ENCODE peak calls at places on chromosomes 11 and 22, in eight cellular contexts. F is RWPE1, Z is esophagus squamous epithelium, P is natural killer cell, V is gastrocnemius medialis, B is mammary epithelial cell, S is transverse colon, Y is heart right ventricle. G is an unnamed sample.

GRCh38 chr22:22720201-22720723 is 75.8 kb downstream of the GGTLC2 start:
- DNase-seq in F (no peak), Z (no peak), P (peak; percentile 48), V (no peak), B (no peak), S (peak; percentile 35), Y (no peak), G (no peak)

GRCh38 chr11:68798221-68798813 is 43.4 kb downstream of the CPT1A start:
- DNase-seq in F (no peak), Z (no peak), P (peak; percentile 35), V (no peak), B (no peak), S (peak; percentile 34), Y (no peak), G (no peak)

GRCh38 chr11:121650520-121651266 is 197.9 kb upstream of the SORL1-AS1 start:
- DNase-seq in F (no peak), Z (no peak), P (no peak), V (no peak), B (no peak), S (no peak), Y (no peak), G (no peak)

GRCh38 chr22:47206819-47207218 is 444.4 kb downstream of the TBC1D22A start:
- DNase-seq in F (no peak), Z (no peak), P (peak; percentile 2), V (no peak), B (no peak), S (no peak), Y (no peak), G (no peak)

GRCh38 chr11:14980854-14981253 is 8.7 kb upstream of the CALCA start:
- DNase-seq in F (no peak), Z (no peak), P (no peak), V (peak; percentile 47), B (peak; percentile 28), S (no peak), Y (no peak), G (no peak)

GRCh38 chr11:57476883-57477506 is 16.7 kb downstream of the RTN4RL2 start:
- DNase-seq in F (peak; percentile 63), Z (no peak), P (peak; percentile 24), V (peak; percentile 43), B (peak; percentile 28), S (peak; percentile 59), Y (peak; percentile 36), G (no peak)

GRCh38 chr11:120096326-120096725 is 41.6 kb downstream of the TRIM29 start:
- DNase-seq in F (no peak), Z (no peak), P (no peak), V (no peak), B (no peak), S (no peak), Y (no peak), G (no peak)

GRCh38 chr11:59666969-59667368 is 1.9 kb downstream of the PATL1 start:
- DNase-seq in F (no peak), Z (no peak), P (no peak), V (no peak), B (no peak), S (no peak), Y (no peak), G (no peak)

GRCh38 chr11:62508336-62509058 is 38.1 kb downstream of the AHNAK start:
- DNase-seq in F (no peak), Z (no peak), P (no peak), V (peak; percentile 86), B (peak; percentile 32), S (peak; percentile 84), Y (peak; percentile 80), G (peak; percentile 77)

GRCh38 chr11:77191429-77191822 is 63.4 kb downstream of the MYO7A start:
- DNase-seq in F (no peak), Z (no peak), P (no peak), V (no peak), B (peak; percentile 31), S (no peak), Y (no peak), G (no peak)

GRCh38 chr11:96155627-96156378 is 187.2 kb downstream of the MAML2 start:
- DNase-seq in F (peak; percentile 73), Z (no peak), P (no peak), V (peak; percentile 69), B (peak; percentile 93), S (peak; percentile 61), Y (peak; percentile 91), G (no peak)

GRCh38 chr11:93031386-93031785 is 61.9 kb downstream of the MTNR1B start:
- DNase-seq in F (peak; percentile 27), Z (no peak), P (no peak), V (no peak), B (peak; percentile 97), S (no peak), Y (no peak), G (no peak)

GRCh38 chr11:75625970-75626691 is 42.7 kb downstream of the MAP6 start:
- DNase-seq in F (peak; percentile 66), Z (no peak), P (no peak), V (no peak), B (peak; percentile 57), S (no peak), Y (no peak), G (no peak)

GRCh38 chr22:46748948-46749681 is 11.1 kb upstream of the CERK start:
- DNase-seq in F (no peak), Z (no peak), P (peak; percentile 36), V (no peak), B (no peak), S (no peak), Y (no peak), G (no peak)

GRCh38 chr22:30210235-30210831 is 36.2 kb downstream of the LIF start:
- DNase-seq in F (peak; percentile 77), Z (no peak), P (no peak), V (no peak), B (peak; percentile 98), S (no peak), Y (no peak), G (no peak)

GRCh38 chr11:110858556-110858921 is 146.3 kb upstream of the ARHGAP20 start:
- DNase-seq in F (no peak), Z (no peak), P (no peak), V (peak; percentile 70), B (no peak), S (peak; percentile 30), Y (peak; percentile 68), G (no peak)

GRCh38 chr11:40679276-40679675 is 780.2 kb downstream of the LRRC4C start:
- DNase-seq in F (no peak), Z (no peak), P (no peak), V (no peak), B (no peak), S (no peak), Y (no peak), G (no peak)

GRCh38 chr11:15114501-15115475 is at the start of gene INSC:
- DNase-seq in F (no peak), Z (no peak), P (no peak), V (no peak), B (no peak), S (no peak), Y (no peak), G (no peak)

GRCh38 chr11:133040289-133040893 is 491.9 kb downstream of the OPCML start:
- DNase-seq in F (no peak), Z (no peak), P (no peak), V (no peak), B (peak; percentile 40), S (no peak), Y (no peak), G (no peak)

DNA sequence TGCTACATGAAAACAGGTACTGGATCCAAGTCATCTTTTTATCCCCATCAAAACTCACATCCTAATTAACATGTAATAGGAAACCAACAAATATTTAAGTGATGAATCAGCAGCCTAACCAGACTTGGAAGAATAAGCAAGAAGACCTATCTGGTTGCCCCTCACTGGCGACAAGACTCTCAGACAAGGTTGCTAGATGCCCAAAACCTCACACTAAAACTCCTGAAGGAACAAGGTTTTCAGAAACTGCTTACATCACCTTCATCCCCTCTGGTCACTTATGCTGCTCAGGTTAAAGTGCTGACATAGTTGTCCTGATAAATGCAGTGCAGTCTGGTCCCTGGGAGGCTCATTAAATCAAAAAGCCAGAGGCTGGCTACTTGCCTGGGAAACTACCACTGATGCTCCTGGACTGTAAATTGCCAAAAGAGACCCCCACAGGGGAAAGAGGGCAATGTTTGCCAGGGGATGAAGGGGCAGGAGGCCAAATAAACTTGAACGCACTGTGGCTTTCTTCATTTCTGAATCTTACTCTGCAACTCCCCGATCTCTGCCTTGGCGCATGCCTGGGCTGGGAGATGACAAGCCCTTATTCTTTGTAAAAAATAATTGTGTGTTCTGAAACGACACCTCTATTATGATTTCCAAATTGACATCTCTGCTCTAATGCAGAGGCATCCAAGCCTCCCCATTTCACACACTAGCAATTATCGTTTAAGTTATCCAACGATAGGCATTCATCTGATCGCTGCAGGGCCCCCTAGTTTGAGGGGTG is 72.7 kb downstream of the AMBRA1 start:
- DNase-seq in F (peak; percentile 60), Z (no peak), P (no peak), V (no peak), B (peak; percentile 64), S (no peak), Y (no peak), G (no peak)
- TF ChIP-seq CTCF in F (no peak), Z (no peak), P (no peak), V (no peak), B (no peak), S (no peak), Y (no peak), G (no peak)

DNA sequence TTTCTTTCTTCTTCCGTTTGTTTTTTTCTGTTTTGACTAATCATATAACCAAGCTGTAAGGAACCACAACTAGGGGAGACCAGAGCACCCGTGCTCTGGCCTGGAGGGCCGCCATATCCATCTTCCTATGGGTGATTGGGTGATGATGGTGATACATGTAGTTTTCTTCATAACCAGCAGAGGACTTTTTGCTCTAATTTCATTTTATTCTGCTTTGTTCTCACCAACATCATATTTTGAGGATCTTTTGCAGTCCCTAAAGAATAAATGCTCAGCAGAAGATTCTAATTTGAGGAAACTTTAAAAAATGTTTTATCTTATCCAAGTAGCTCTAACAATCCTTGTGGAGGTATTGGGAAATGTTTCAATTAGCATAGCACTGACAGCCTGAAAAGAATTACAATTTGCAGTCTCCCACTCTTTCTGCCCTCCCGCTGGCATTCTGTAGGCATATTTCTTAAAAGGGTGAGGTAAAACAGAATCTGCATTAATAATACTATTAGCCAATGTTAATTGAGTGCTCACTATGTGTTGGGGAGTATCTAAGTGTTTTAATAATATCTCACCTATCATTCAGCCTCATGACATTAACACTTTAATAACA is 544.0 kb downstream of the NTM start:
- DNase-seq in F (no peak), Z (no peak), P (no peak), V (no peak), B (no peak), S (no peak), Y (no peak), G (no peak)
- TF ChIP-seq CTCF in F (no peak), Z (no peak), P (no peak), V (no peak), B (peak; percentile 33), S (peak; percentile 10), Y (peak; percentile 38), G (peak; percentile 60)

GRCh38 chr11:2649848-2650247 is 49.9 kb downstream of the KCNQ1OT1 start:
- DNase-seq in F (no peak), Z (no peak), P (no peak), V (no peak), B (no peak), S (no peak), Y (no peak), G (no peak)
- TF ChIP-seq CTCF in F (no peak), Z (no peak), P (no peak), V (no peak), B (no peak), S (no peak), Y (no peak), G (no peak)

DNA sequence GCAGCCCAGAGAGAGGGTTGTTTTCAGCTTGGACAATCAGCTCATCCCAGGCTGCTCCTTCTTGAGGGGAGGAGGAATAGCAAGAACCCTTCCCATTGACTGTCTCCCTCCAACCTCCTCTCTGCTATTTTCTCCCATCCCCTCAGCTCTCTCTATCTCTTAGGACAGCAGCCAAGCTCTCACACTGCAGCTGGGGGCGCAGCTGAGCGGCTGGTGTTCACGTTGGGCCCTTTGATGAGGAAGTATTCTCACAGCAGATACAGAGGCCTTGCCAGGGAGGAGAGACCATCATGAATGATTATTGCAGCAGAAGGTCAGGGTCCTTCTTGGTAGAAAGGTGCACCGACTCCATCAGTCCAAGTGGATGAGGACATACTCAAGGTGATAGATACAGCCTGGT is 26.5 kb upstream of the CADM1 start:
- DNase-seq in F (no peak), Z (no peak), P (no peak), V (no peak), B (no peak), S (no peak), Y (no peak), G (no peak)
- TF ChIP-seq CTCF in F (no peak), Z (no peak), P (no peak), V (no peak), B (no peak), S (no peak), Y (no peak), G (no peak)

G was measured in type B pancreatic cell.